ENCODE peak calls at places on chromosomes 2 and 18, in four cellular contexts. B is PC-3, U is sigmoid colon, M is left lung. N is an unnamed sample. For H3K4me1, the result is how much of the 10 kb centered on the place peaks cover.

GRCh38 chr18:5582849-5583667 is 39.3 kb upstream of the EPB41L3 start:
- DNase-seq in U (no peak), M (no peak), B (peak), N (no peak)

GRCh38 chr2:1584691-1585485 is 159.4 kb downstream of the PXDN start:
- DNase-seq in U (no peak), M (peak), B (peak), N (no peak)

GRCh38 chr2:128420131-128420530 is 101.5 kb upstream of the HS6ST1 start:
- DNase-seq in B (no peak), U (no peak), M (no peak), N (no peak)

GRCh38 chr2:200944467-200945394 is 18.7 kb downstream of the ORC2 start:
- DNase-seq in M (no peak), U (no peak), B (peak), N (no peak)

GRCh38 chr2:209525834-209526281 is 102.0 kb downstream of the MAP2 start:
- DNase-seq in U (no peak), M (no peak), B (peak), N (no peak)

GRCh38 chr18:46623541-46623940 is 33.5 kb downstream of the LOXHD1 start:
- DNase-seq in M (no peak), U (no peak), B (no peak), N (no peak)

GRCh38 chr2:31937741-31938140 is 73.1 kb downstream of the MEMO1 start:
- DNase-seq in B (no peak), U (no peak), M (no peak), N (no peak)

GRCh38 chr2:17282826-17283225 is 235.4 kb downstream of the RAD51AP2 start:
- DNase-seq in B (no peak), U (no peak), M (no peak), N (no peak)

GRCh38 chr2:239675856-239676715 is 275.3 kb upstream of the HDAC4 start:
- DNase-seq in M (peak), B (no peak), U (no peak), N (no peak)
- H3K4me1 ChIP-seq in M (under half), B (under half), U (under half), N (under half)

DNA sequence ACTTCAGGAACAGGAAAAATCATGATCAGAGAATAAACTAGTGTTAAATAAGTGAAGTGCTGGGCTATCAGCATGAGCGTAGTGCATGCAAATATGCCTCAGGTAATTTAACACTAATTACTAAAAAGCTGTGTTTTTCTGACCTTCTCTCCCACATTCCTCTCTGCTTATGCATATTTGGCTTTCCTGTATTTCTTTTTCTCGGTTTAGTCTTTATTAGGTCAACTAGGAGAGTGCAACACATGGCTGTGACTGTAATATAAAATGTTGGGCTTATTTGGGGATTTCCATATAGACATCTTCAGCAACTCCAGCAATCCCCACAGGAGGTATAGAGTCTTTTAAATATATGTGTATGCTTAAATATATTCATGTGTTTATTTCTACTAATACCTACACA is 359.7 kb upstream of the RGPD4 start:
- DNase-seq in B (no peak), M (no peak), U (no peak), N (no peak)
- H3K27ac ChIP-seq in B (no peak), M (no peak), U (no peak), N (no peak)

DNA sequence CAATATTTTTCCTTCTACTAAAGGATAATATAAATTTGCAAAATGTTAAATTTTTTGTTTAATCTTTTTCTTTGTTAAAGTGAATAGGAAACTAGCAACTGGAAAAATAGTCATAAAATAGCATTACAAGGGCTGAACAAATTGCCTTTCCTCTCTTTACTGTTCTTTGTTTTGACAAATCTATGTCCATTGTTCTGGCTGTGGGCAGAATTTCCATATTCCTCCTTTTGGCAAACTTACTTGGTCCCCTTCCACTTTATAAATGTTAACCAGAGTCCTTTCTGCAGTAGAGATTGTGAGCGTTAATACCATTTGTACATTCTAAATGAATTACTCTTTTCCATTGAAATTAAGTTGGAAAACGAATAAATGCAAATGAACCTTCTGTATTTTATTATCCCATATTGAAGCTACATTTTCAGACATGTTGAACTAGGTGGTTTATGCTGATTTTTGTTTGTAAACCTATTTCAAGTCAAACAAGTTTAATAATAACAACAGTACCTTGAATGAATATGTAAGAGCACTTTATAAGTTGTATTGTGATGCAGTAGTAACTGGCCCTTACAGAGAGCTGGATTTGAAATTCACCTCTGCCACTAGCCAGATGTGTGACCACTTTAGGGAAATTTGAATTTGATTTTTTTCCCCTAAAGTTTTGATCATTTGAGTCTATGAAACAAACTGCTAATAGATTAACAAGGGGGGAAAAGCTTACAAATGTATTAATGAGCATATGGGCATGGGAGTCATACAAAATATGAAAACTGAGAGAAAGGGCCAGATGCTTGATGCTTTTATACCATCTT is 3.3 kb downstream of the RNF125 start:
- DNase-seq in M (no peak), U (no peak), B (no peak), N (no peak)
- H3K4me1 ChIP-seq in M (under half), U (under half), B (under half), N (under half)

GRCh38 chr18:10247402-10248117 is 206.9 kb upstream of the APCDD1 start:
- DNase-seq in B (no peak), M (no peak), U (no peak), N (no peak)
- H3K27ac ChIP-seq in B (no peak), M (no peak), U (peak), N (no peak)

GRCh38 chr2:143954208-143954607 is 565.7 kb downstream of the ZEB2 start:
- DNase-seq in M (no peak), U (no peak), B (peak), N (no peak)
- H3K4me1 ChIP-seq in M (under half), U (under half), B (under half), N (under half)

DNA sequence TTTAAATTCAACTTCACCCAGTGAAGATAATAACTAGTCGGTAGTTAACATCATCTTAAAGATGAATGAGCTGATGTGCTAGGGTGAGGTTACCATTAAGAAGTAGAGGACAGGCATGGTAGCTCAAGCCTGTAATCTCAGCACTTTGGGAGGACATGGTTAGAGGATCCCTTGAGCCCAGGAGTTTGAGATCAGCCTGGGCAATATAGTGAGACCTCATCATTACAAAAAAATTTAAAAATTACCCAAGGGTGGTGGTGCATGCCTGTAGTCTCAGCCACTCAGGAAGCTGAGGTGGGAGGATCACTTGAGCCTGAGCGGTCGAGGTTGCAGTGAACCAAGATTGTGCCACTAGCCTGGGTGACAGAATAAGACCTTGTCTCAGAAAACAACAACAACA is 4.7 kb downstream of the GALNT5 start:
- DNase-seq in U (no peak), M (no peak), B (no peak), N (no peak)
- H3K27ac ChIP-seq in U (no peak), M (no peak), B (peak), N (no peak)

DNA sequence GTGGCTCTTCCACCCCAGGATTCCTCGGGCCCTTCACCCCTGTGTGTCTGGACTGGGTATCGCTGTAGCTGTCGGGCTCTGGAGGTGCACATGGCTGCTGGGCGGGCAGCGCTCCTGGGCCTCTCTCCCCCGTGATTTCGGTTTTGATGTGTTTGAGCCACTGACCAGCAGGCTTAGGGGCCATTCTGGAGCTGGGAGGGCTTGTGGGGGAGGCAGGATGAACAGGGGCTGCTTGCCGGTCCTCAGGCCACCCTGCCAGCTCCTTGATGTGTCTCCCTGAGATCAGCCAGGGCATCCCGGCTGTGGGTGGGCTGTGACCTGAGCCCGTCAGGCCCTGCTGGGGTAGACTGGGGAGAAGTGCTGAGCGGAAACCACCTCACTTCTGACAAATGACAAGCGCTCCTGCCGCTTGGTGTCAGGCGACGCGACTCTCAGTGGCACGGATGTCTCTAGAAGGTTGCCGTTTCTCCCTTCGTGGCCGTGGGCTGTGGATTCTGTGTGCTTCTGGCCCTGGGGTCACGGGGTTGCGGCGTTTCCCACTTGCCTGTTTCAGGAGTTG is 45.6 kb downstream of the NFATC1 start:
- DNase-seq in B (no peak), M (no peak), U (no peak), N (no peak)
- H3K4me1 ChIP-seq in B (under half), M (under half), U (under half), N (under half)

GRCh38 chr2:127052771-127053691 is 53.9 kb downstream of the BIN1 start:
- DNase-seq in M (peak), U (no peak), B (no peak), N (no peak)
- H3K27ac ChIP-seq in M (no peak), U (no peak), B (no peak), N (no peak)

N was measured in ascending aorta.